ENCODE peak calls at places on chromosomes 11 and 22, in five cellular contexts. H, C, Z, Q and G are unnamed samples.

GRCh38 chr22:27601195-27601594 is 200.4 kb downstream of the MN1 start:
- DNase-seq in H (no peak), C (no peak), Z (no peak), Q (no peak), G (no peak)

GRCh38 chr11:403761-404431 is 9.9 kb downstream of the PKP3 start:
- DNase-seq in H (no peak), C (no peak), Z (no peak), Q (no peak), G (no peak)

GRCh38 chr11:32440920-32441319 is 5.6 kb upstream of the WT1 start:
- DNase-seq in H (no peak), C (no peak), Z (no peak), Q (no peak), G (no peak)

GRCh38 chr11:126174816-126175215 is 36.6 kb downstream of the RPUSD4 start:
- DNase-seq in H (no peak), C (no peak), Z (no peak), Q (no peak), G (no peak)

GRCh38 chr11:62502030-62502730 is 44.4 kb downstream of the AHNAK start:
- DNase-seq in H (no peak), C (no peak), Z (no peak), Q (no peak), G (no peak)

GRCh38 chr11:108338750-108339149 is 115.9 kb downstream of the ATM start:
- DNase-seq in H (no peak), C (no peak), Z (no peak), Q (no peak), G (no peak)

GRCh38 chr11:64285885-64286800 is 495 bp downstream of the GPR137 start:
- DNase-seq in H (no peak), C (no peak), Z (no peak), Q (no peak), G (no peak)

GRCh38 chr22:43435851-43436535 is 24.2 kb downstream of the MPPED1 start:
- DNase-seq in H (no peak), C (no peak), Z (no peak), Q (no peak), G (peak; percentile 9)

GRCh38 chr11:87859583-87859982 is 315.7 kb downstream of the RAB38 start:
- DNase-seq in H (no peak), C (no peak), Z (no peak), Q (no peak), G (no peak)

GRCh38 chr11:64096835-64097234 is 61.1 kb downstream of the FLRT1 start:
- DNase-seq in H (peak; percentile 45), C (no peak), Z (no peak), Q (no peak), G (peak; percentile 42)

GRCh38 chr22:21807545-21807944 is 59.9 kb downstream of the MAPK1 start:
- DNase-seq in H (no peak), C (no peak), Z (no peak), Q (no peak), G (no peak)

GRCh38 chr22:32069579-32070372 is 26.7 kb downstream of the SLC5A1 start:
- DNase-seq in H (no peak), C (no peak), Z (no peak), Q (no peak), G (no peak)

GRCh38 chr22:36358533-36359171 is 29.1 kb downstream of the MYH9 start:
- DNase-seq in H (no peak), C (no peak), Z (no peak), Q (no peak), G (no peak)

GRCh38 chr22:36356708-36357694 is 30.8 kb downstream of the MYH9 start:
- DNase-seq in H (no peak), C (no peak), Z (no peak), Q (no peak), G (no peak)

GRCh38 chr22:36355362-36355761 is 32.4 kb downstream of the MYH9 start:
- DNase-seq in H (no peak), C (no peak), Z (no peak), Q (no peak), G (no peak)

GRCh38 chr22:36352775-36353507 is 34.8 kb downstream of the MYH9 start:
- DNase-seq in H (no peak), C (peak; percentile 94), Z (no peak), Q (no peak), G (no peak)

GRCh38 chr22:36355894-36356293 is 31.9 kb downstream of the MYH9 start:
- DNase-seq in H (no peak), C (no peak), Z (no peak), Q (no peak), G (no peak)
- H3K27ac ChIP-seq in H (peak overlapping the region; percentile 46), C (peak overlapping the region; percentile 99), Z (no peak overlapping the region), Q (peak overlapping the region; percentile 76), G (peak overlapping the region; percentile 3)

GRCh38 chr11:120538707-120539106 is 27.2 kb downstream of the GRIK4 start:
- DNase-seq in H (no peak), C (no peak), Z (no peak), Q (no peak), G (no peak)
- H3K27ac ChIP-seq in H (no peak overlapping the region), C (no peak overlapping the region), Z (no peak overlapping the region), Q (no peak overlapping the region), G (no peak overlapping the region)

GRCh38 chr11:94882931-94883330 is 90.4 kb downstream of the CWC15 start:
- DNase-seq in H (no peak), C (no peak), Z (no peak), Q (no peak), G (no peak)
- H3K27ac ChIP-seq in H (no peak overlapping the region), C (no peak overlapping the region), Z (no peak overlapping the region), Q (no peak overlapping the region), G (no peak overlapping the region)

DNA sequence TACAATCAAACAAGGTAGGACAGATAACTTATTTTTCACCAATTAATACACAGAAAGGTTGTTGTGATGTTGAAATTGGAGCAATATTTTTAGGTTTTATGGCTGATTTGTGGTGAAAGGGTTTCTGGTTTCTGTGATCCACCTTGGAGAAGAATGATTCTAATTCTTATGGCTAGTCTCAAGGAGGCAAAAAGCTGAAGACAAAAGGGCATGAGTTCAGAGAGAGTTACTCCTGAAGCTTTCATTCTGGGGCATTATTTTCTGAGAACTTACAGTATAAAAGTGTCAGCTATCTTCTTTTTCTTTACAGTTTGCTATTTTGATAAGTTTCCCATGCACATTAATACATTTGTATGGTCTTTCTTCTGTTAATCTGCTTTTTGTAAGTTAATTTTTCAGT is 372.4 kb upstream of the CCDC179 start:
- DNase-seq in H (no peak), C (no peak), Z (no peak), Q (no peak), G (no peak)
- H3K27ac ChIP-seq in H (no peak overlapping the region), C (no peak overlapping the region), Z (no peak overlapping the region), Q (no peak overlapping the region), G (no peak overlapping the region)

DNA sequence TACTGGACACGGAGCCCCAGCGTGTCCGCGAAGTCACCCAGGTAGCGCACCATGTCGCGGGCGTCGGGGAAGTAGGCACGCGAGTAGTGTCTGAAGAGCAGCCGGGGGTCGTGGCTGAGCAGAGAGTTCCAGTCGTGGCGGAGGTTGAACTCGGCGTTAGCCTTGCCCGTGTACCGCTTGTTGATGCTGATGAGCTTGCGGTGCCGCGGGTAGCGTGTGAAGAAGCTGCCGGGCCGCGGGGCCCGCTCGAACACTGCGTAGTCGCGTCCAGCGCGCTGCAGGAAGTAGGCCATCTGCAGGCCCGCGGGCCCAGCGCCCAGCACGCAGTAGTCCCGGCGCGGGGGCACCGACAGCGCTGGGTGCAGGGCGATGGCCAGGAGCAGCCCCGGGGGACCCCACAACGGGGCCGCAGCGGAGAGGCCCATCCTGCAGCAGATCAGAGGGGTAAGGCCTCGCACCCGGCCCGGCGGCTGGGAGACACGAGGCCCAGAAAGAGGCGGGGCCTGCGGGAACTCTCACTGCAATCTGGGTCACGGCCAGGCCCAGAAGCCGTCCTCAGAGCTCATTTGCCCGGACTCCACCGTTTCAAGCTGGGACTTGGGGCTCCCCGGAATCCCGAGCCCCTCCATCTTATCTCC is 723 bp downstream of the FOXRED2 start:
- DNase-seq in H (peak; percentile 51), C (no peak), Z (no peak), Q (no peak), G (no peak)
- H3K27ac ChIP-seq in H (peak overlapping the region; percentile 81), C (peak overlapping the region; percentile 89), Z (peak overlapping the region; percentile 67), Q (no peak overlapping the region), G (no peak overlapping the region)